ENCODE peak calls at places on chromosomes 16 and 17, in six cellular contexts. Y, C, B, G, E and I are unnamed samples.
A peak's percentile ranks its signal among the peaks of the same experiment; 100 is the strongest.

GRCh38 chr16:77564791-77565390 is 130.1 kb upstream of the ADAMTS18 start:
- DNase-seq in G (no peak), C (no peak), B (no peak), Y (no peak), E (no peak), I (peak; percentile 48)

GRCh38 chr16:24700549-24701392 is 28.7 kb upstream of the TNRC6A start:
- DNase-seq in E (peak; percentile 44), B (peak; percentile 88), Y (peak; percentile 46), G (no peak), C (peak; percentile 18), I (peak; percentile 96)

GRCh38 chr17:75645501-75645888 is 12.3 kb downstream of the SMIM5 start:
- DNase-seq in G (no peak), Y (peak; percentile 82), E (no peak), B (no peak), C (no peak), I (no peak)

GRCh38 chr17:73754886-73755285 is 110.6 kb upstream of the SDK2 start:
- DNase-seq in Y (no peak), G (no peak), C (no peak), E (no peak), B (no peak), I (no peak)

GRCh38 chr17:69898606-69899005 is 176.4 kb upstream of the KCNJ16 start:
- DNase-seq in B (no peak), G (no peak), C (no peak), Y (no peak), E (no peak), I (no peak)

GRCh38 chr16:10114411-10114810 is 67.8 kb downstream of the GRIN2A start:
- DNase-seq in G (no peak), Y (no peak), E (no peak), C (no peak), B (no peak), I (no peak)

GRCh38 chr17:34163681-34164080 is 91.4 kb upstream of the CCL2 start:
- DNase-seq in G (no peak), E (no peak), B (no peak), Y (no peak), C (peak; percentile 9), I (peak; percentile 29)

GRCh38 chr17:30926516-30926915 is 4.8 kb downstream of the ADAP2 start:
- DNase-seq in E (no peak), G (no peak), B (no peak), Y (no peak), C (no peak), I (no peak)

GRCh38 chr17:42153919-42154491 is 784 bp downstream of the RAB5C start:
- DNase-seq in Y (no peak), B (no peak), C (no peak), E (no peak), G (no peak), I (no peak)

GRCh38 chr17:12230411-12230810 is 209.7 kb downstream of the MAP2K4 start:
- DNase-seq in E (no peak), B (no peak), Y (no peak), C (no peak), G (no peak), I (peak; percentile 38)

GRCh38 chr16:74449470-74449869 is 28.2 kb upstream of the CLEC18B start:
- DNase-seq in B (peak; percentile 24), E (no peak), Y (no peak), C (no peak), G (no peak), I (peak; percentile 79)

GRCh38 chr17:13575922-13576419 is 25.8 kb downstream of the HS3ST3A1 start:
- DNase-seq in E (no peak), G (no peak), B (no peak), C (no peak), Y (no peak), I (no peak)

GRCh38 chr16:11990672-11991390 is 14.3 kb downstream of the SNX29 start:
- DNase-seq in B (no peak), G (peak; percentile 6), C (no peak), Y (no peak), E (no peak), I (no peak)

GRCh38 chr17:31171711-31172110 is 76.9 kb downstream of the NF1 start:
- DNase-seq in G (no peak), B (no peak), Y (no peak), E (no peak), C (no peak), I (no peak)

GRCh38 chr16:31458073-31458834 is 1.0 kb upstream of the ARMC5 start:
- DNase-seq in E (no peak), C (no peak), B (no peak), Y (peak; percentile 72), G (no peak), I (no peak)

GRCh38 chr17:55609737-55610201 is 98.5 kb upstream of the SMIM36 start:
- DNase-seq in Y (no peak), G (no peak), B (peak; percentile 40), C (no peak), E (no peak), I (peak; percentile 55)

GRCh38 chr16:88854306-88855111 is 2.2 kb downstream of the GALNS start:
- DNase-seq in Y (peak; percentile 60), G (no peak), E (no peak), C (no peak), B (no peak), I (no peak)

GRCh38 chr16:73231969-73232554 is 184.1 kb upstream of the ZFHX3 start:
- DNase-seq in G (peak; percentile 21), C (no peak), Y (no peak), E (no peak), B (no peak), I (no peak)

GRCh38 chr16:2933136-2933535 is 21.4 kb downstream of the FLYWCH1 start:
- DNase-seq in Y (no peak), C (no peak), B (no peak), E (no peak), G (no peak), I (no peak)

GRCh38 chr17:44829558-44830358 is at the start of gene GJC1:
- DNase-seq in Y (no peak), E (no peak), G (no peak), C (peak; percentile 64), B (no peak), I (peak; percentile 85)

GRCh38 chr17:17990282-17990681 is 17.6 kb downstream of the DRC3 start:
- DNase-seq in B (no peak), G (no peak), C (no peak), E (no peak), Y (no peak), I (no peak)

GRCh38 chr17:40087049-40087794 is 13.2 kb downstream of the NR1D1 start:
- DNase-seq in G (no peak), B (no peak), C (no peak), Y (no peak), E (no peak), I (no peak)

GRCh38 chr16:56681939-56682702 is at the start of gene MT1X:
- DNase-seq in C (peak; percentile 87), B (no peak), E (peak; percentile 81), G (peak; percentile 65), Y (peak; percentile 94), I (peak; percentile 98)

GRCh38 chr17:12625092-12625491 is 40.6 kb upstream of the MYOCD start:
- DNase-seq in G (no peak), Y (no peak), C (no peak), E (no peak), B (no peak), I (no peak)

GRCh38 chr16:84670063-84670462 is 21.8 kb downstream of the KLHL36 start:
- DNase-seq in G (no peak), C (no peak), B (no peak), E (no peak), Y (no peak), I (no peak)

GRCh38 chr17:37774508-37774907 is 29.6 kb upstream of the HNF1B start:
- DNase-seq in G (no peak), C (no peak), E (no peak), Y (no peak), B (no peak), I (no peak)

GRCh38 chr17:5947701-5948180 is 122.4 kb upstream of the WSCD1 start:
- DNase-seq in B (no peak), C (no peak), G (no peak), E (no peak), Y (no peak), I (no peak)

GRCh38 chr17:42920106-42920900 is 19.7 kb downstream of the G6PC1 start:
- DNase-seq in G (no peak), E (no peak), B (no peak), C (no peak), Y (no peak), I (no peak)

GRCh38 chr17:18158022-18158600 is 25.5 kb upstream of the ALKBH5 start:
- DNase-seq in E (no peak), G (no peak), Y (peak; percentile 99), C (peak; percentile 65), B (no peak), I (peak; percentile 91)

GRCh38 chr17:82449136-82449882 is 1.2 kb downstream of the CYBC1 start:
- DNase-seq in E (no peak), B (no peak), C (no peak), G (no peak), Y (no peak), I (peak; percentile 2)

GRCh38 chr16:89922884-89923639 is at the start of gene TUBB3:
- DNase-seq in G (peak; percentile 27), E (peak; percentile 58), B (no peak), C (peak; percentile 90), Y (peak; percentile 67), I (peak; percentile 97)

GRCh38 chr17:73478768-73479424 is 165.3 kb downstream of the SDK2 start:
- DNase-seq in B (no peak), C (no peak), Y (no peak), E (no peak), G (no peak), I (no peak)

GRCh38 chr17:76492250-76492988 is 8.8 kb downstream of the RHBDF2 start:
- DNase-seq in G (no peak), E (no peak), C (no peak), B (no peak), Y (peak; percentile 67), I (no peak)

GRCh38 chr17:18946536-18946935 is 5.4 kb upstream of the SLC5A10 start:
- DNase-seq in G (no peak), E (no peak), Y (no peak), C (no peak), B (no peak), I (peak; percentile 10)

GRCh38 chr17:2195729-2196128 is 107.9 kb downstream of the SMG6 start:
- DNase-seq in E (no peak), Y (no peak), G (no peak), C (no peak), B (no peak), I (no peak)

GRCh38 chr16:27526169-27526568 is 23.5 kb downstream of the GTF3C1 start:
- DNase-seq in B (no peak), E (no peak), Y (no peak), G (no peak), C (no peak), I (no peak)